ENCODE peak calls at places on chromosomes 5 and 9, in seven cellular contexts. O is dorsolateral prefrontal cortex; J is HFFc6; R is CD8-positive, alpha-beta T cell; H is neuronal stem cell; D is 8988T; Q is nucleus accumbens. B is an unnamed sample.

GRCh38 chr9:108545446-108545845 is 310.3 kb downstream of the ACTL7B start:
- DNase-seq in D (no peak), O (no peak), H (no peak), Q (no peak), R (no peak), J (no peak), B (no peak)

GRCh38 chr5:181189962-181190710 is 14.9 kb downstream of the TRIM7 start:
- DNase-seq in J (no peak), R (no peak), D (no peak), Q (no peak), H (no peak), O (no peak), B (no peak)

GRCh38 chr9:91746904-91747303 is 203.1 kb downstream of the ROR2 start:
- DNase-seq in Q (no peak), D (no peak), O (no peak), H (no peak), J (no peak), R (no peak), B (no peak)

GRCh38 chr9:91857831-91858669 is 92.0 kb downstream of the ROR2 start:
- DNase-seq in Q (no peak), O (no peak), D (no peak), H (peak; percentile 37), J (no peak), R (no peak), B (no peak)

GRCh38 chr9:22054076-22054475 is 45.0 kb upstream of the CDKN2B start:
- DNase-seq in Q (no peak), D (no peak), H (no peak), O (no peak), R (no peak), J (no peak), B (no peak)

GRCh38 chr5:149731617-149732400 is 1.7 kb downstream of the PPARGC1B start:
- DNase-seq in R (peak; percentile 50), H (peak; percentile 68), Q (no peak), J (peak; percentile 50), O (peak; percentile 83), D (peak; percentile 71), B (peak; percentile 25)

GRCh38 chr9:125959980-125960619 is 212.9 kb downstream of the PBX3 start:
- DNase-seq in H (no peak), J (no peak), Q (no peak), R (no peak), D (no peak), O (no peak), B (peak; percentile 6)

GRCh38 chr9:89006308-89006707 is 15.0 kb downstream of the S1PR3 start:
- DNase-seq in H (no peak), J (no peak), R (no peak), D (no peak), Q (no peak), O (no peak), B (no peak)

GRCh38 chr5:122362361-122362760 is 50.3 kb downstream of the SNCAIP start:
- DNase-seq in Q (no peak), J (no peak), H (no peak), O (no peak), R (no peak), D (no peak), B (no peak)

GRCh38 chr9:92245005-92245797 is 48.3 kb downstream of the IARS1 start:
- DNase-seq in O (no peak), H (no peak), Q (no peak), D (no peak), J (peak; percentile 83), R (no peak), B (no peak)

GRCh38 chr5:50658243-50658642 is 8.2 kb upstream of the PARP8 start:
- DNase-seq in O (no peak), D (no peak), J (no peak), Q (no peak), H (no peak), R (no peak), B (no peak)

GRCh38 chr5:149488645-149489306 is 62.5 kb downstream of the CSNK1A1 start:
- DNase-seq in D (no peak), Q (no peak), H (no peak), O (no peak), R (no peak), J (no peak), B (no peak)

GRCh38 chr5:157222506-157223230 is 42.0 kb downstream of the ITK start:
- DNase-seq in O (no peak), D (no peak), J (peak; percentile 47), Q (no peak), R (peak; percentile 35), H (no peak), B (no peak)

GRCh38 chr9:124130277-124131075 is 118.9 kb downstream of the LHX2 start:
- DNase-seq in Q (no peak), J (no peak), D (no peak), R (no peak), O (no peak), H (no peak), B (no peak)

GRCh38 chr5:176647870-176648466 is 684 bp downstream of the TSPAN17 start:
- DNase-seq in Q (no peak), O (no peak), H (no peak), R (no peak), J (no peak), D (peak; percentile 81), B (no peak)

GRCh38 chr9:130225586-130225985 is 40.0 kb upstream of the HMCN2 start:
- DNase-seq in Q (no peak), J (no peak), R (no peak), D (no peak), O (no peak), H (no peak), B (no peak)

GRCh38 chr9:114538241-114538640 is 33.0 kb upstream of the WHRN start:
- DNase-seq in H (no peak), R (peak; percentile 3), Q (no peak), J (no peak), O (no peak), D (no peak), B (no peak)

GRCh38 chr5:138110266-138110963 is 26.6 kb downstream of the WNT8A start:
- DNase-seq in J (no peak), O (no peak), Q (no peak), R (no peak), D (no peak), H (peak; percentile 18), B (no peak)

GRCh38 chr5:68261174-68262021 is 45.8 kb downstream of the PIK3R1 start:
- DNase-seq in Q (no peak), H (no peak), O (no peak), R (no peak), J (peak; percentile 41), D (no peak), B (no peak)

B was measured in hippocampal formation.